ENCODE peak calls at places on chromosomes 1 and 21, in seven cellular contexts. One of them, this sample, is unnamed.

GRCh38 chr21:39071623-39072214 is 111.5 kb downstream of the PSMG1 start:
- DNase-seq in SK-N-SH: no peak
- DNase-seq in HCT116: no peak
- DNase-seq in K562: no peak
- DNase-seq in HepG2: peak; percentile 90
- DNase-seq in GM12878: no peak
- DNase-seq in H1: no peak
- DNase-seq in this sample: no peak

GRCh38 chr1:64212023-64212422 is 8.6 kb downstream of the UBE2U start:
- DNase-seq in SK-N-SH: no peak
- DNase-seq in HCT116: no peak
- DNase-seq in K562: no peak
- DNase-seq in HepG2: no peak
- DNase-seq in GM12878: no peak
- DNase-seq in H1: no peak
- DNase-seq in this sample: no peak

GRCh38 chr1:201259476-201260235 is 23.6 kb upstream of the PKP1 start:
- DNase-seq in SK-N-SH: no peak
- DNase-seq in HCT116: no peak
- DNase-seq in K562: no peak
- DNase-seq in HepG2: no peak
- DNase-seq in GM12878: no peak
- DNase-seq in H1: peak; percentile 86
- DNase-seq in this sample: no peak

GRCh38 chr1:229034246-229034645 is 236.7 kb upstream of the RAB4A start:
- DNase-seq in SK-N-SH: no peak
- DNase-seq in HCT116: no peak
- DNase-seq in K562: no peak
- DNase-seq in HepG2: no peak
- DNase-seq in GM12878: no peak
- DNase-seq in H1: no peak
- DNase-seq in this sample: no peak

GRCh38 chr1:51300270-51300669 is 30.1 kb downstream of the TTC39A start:
- DNase-seq in SK-N-SH: no peak
- DNase-seq in HCT116: no peak
- DNase-seq in K562: no peak
- DNase-seq in HepG2: no peak
- DNase-seq in GM12878: no peak
- DNase-seq in H1: no peak
- DNase-seq in this sample: no peak

GRCh38 chr1:150544204-150544603 is 5.0 kb upstream of the ADAMTSL4 start:
- DNase-seq in SK-N-SH: peak; percentile 1
- DNase-seq in HCT116: no peak
- DNase-seq in K562: no peak
- DNase-seq in HepG2: no peak
- DNase-seq in GM12878: no peak
- DNase-seq in H1: no peak
- DNase-seq in this sample: no peak

GRCh38 chr1:236099622-236100021 is 34.7 kb upstream of the NID1 start:
- DNase-seq in SK-N-SH: peak; percentile 80
- DNase-seq in HCT116: no peak
- DNase-seq in K562: no peak
- DNase-seq in HepG2: no peak
- DNase-seq in GM12878: no peak
- DNase-seq in H1: no peak
- DNase-seq in this sample: no peak

GRCh38 chr1:231393668-231394067 is 28.4 kb downstream of the EGLN1 start:
- DNase-seq in SK-N-SH: peak; percentile 24
- DNase-seq in HCT116: no peak
- DNase-seq in K562: no peak
- DNase-seq in HepG2: peak; percentile 28
- DNase-seq in GM12878: no peak
- DNase-seq in H1: no peak
- DNase-seq in this sample: no peak

GRCh38 chr1:59595774-59596173 is 219.0 kb upstream of the HOOK1 start:
- DNase-seq in SK-N-SH: no peak
- DNase-seq in HCT116: no peak
- DNase-seq in K562: no peak
- DNase-seq in HepG2: no peak
- DNase-seq in GM12878: no peak
- DNase-seq in H1: no peak
- DNase-seq in this sample: peak; percentile 80

GRCh38 chr1:39987869-39988268 is 32.9 kb downstream of the MFSD2A start:
- DNase-seq in SK-N-SH: no peak
- DNase-seq in HCT116: no peak
- DNase-seq in K562: no peak
- DNase-seq in HepG2: no peak
- DNase-seq in GM12878: no peak
- DNase-seq in H1: no peak
- DNase-seq in this sample: peak; percentile 82

GRCh38 chr1:221741364-221741970 is 422 bp downstream of the DUSP10 start:
- DNase-seq in SK-N-SH: peak; percentile 56
- DNase-seq in HCT116: no peak
- DNase-seq in K562: peak; percentile 31
- DNase-seq in HepG2: no peak
- DNase-seq in GM12878: no peak
- DNase-seq in H1: no peak
- DNase-seq in this sample: peak; percentile 43

GRCh38 chr21:33359446-33359845 is 34.7 kb downstream of the IFNAR1 start:
- DNase-seq in SK-N-SH: no peak
- DNase-seq in HCT116: no peak
- DNase-seq in K562: no peak
- DNase-seq in HepG2: no peak
- DNase-seq in GM12878: no peak
- DNase-seq in H1: no peak
- DNase-seq in this sample: no peak

GRCh38 chr21:33362044-33362555 is 37.3 kb downstream of the IFNAR1 start:
- DNase-seq in SK-N-SH: no peak
- DNase-seq in HCT116: no peak
- DNase-seq in K562: no peak
- DNase-seq in HepG2: no peak
- DNase-seq in GM12878: no peak
- DNase-seq in H1: peak; percentile 70
- DNase-seq in this sample: no peak

GRCh38 chr21:33364830-33365229 is 38.4 kb upstream of the IFNGR2 start:
- DNase-seq in SK-N-SH: no peak
- DNase-seq in HCT116: no peak
- DNase-seq in K562: no peak
- DNase-seq in HepG2: no peak
- DNase-seq in GM12878: no peak
- DNase-seq in H1: no peak
- DNase-seq in this sample: no peak

GRCh38 chr21:33360281-33360680 is 35.5 kb downstream of the IFNAR1 start:
- DNase-seq in SK-N-SH: no peak
- DNase-seq in HCT116: no peak
- DNase-seq in K562: no peak
- DNase-seq in HepG2: no peak
- DNase-seq in GM12878: no peak
- DNase-seq in H1: no peak
- DNase-seq in this sample: peak; percentile 66

GRCh38 chr21:33360871-33361602 is 36.3 kb downstream of the IFNAR1 start:
- DNase-seq in SK-N-SH: peak; percentile 71
- DNase-seq in HCT116: no peak
- DNase-seq in K562: peak; percentile 90
- DNase-seq in HepG2: peak; percentile 50
- DNase-seq in GM12878: peak; percentile 78
- DNase-seq in H1: peak; percentile 96
- DNase-seq in this sample: peak; percentile 77
- H3K4me3 ChIP-seq in SK-N-SH: peak overlapping the region; percentile 21
- H3K4me3 ChIP-seq in HCT116: no peak overlapping the region
- H3K4me3 ChIP-seq in K562: peak overlapping the region; percentile 23
- H3K4me3 ChIP-seq in HepG2: peak overlapping the region; percentile 41
- H3K4me3 ChIP-seq in GM12878: peak overlapping the region; percentile 29
- H3K4me3 ChIP-seq in H1: no peak overlapping the region
- H3K4me3 ChIP-seq in this sample: no peak overlapping the region

GRCh38 chr1:12615916-12616708 is 1.9 kb downstream of the DHRS3 start:
- DNase-seq in SK-N-SH: no peak
- DNase-seq in HCT116: no peak
- DNase-seq in K562: peak; percentile 61
- DNase-seq in HepG2: peak; percentile 97
- DNase-seq in GM12878: no peak
- DNase-seq in H1: peak; percentile 78
- DNase-seq in this sample: peak; percentile 65
- TF ChIP-seq MAX in SK-N-SH: peak; percentile 22
- TF ChIP-seq MAX in HCT116: no peak
- TF ChIP-seq MAX in K562: no peak
- TF ChIP-seq MAX in HepG2: peak; percentile 56
- TF ChIP-seq MAX in GM12878: no peak
- TF ChIP-seq MAX in H1: no peak
- TF ChIP-seq MAX in this sample: no peak

GRCh38 chr21:16124397-16125130 is 394.8 kb downstream of the USP25 start:
- DNase-seq in SK-N-SH: no peak
- DNase-seq in HCT116: no peak
- DNase-seq in K562: no peak
- DNase-seq in HepG2: no peak
- DNase-seq in GM12878: no peak
- DNase-seq in H1: no peak
- DNase-seq in this sample: peak; percentile 91
- TF ChIP-seq POLR2AphosphoS5 in SK-N-SH: no peak
- TF ChIP-seq POLR2AphosphoS5 in HCT116: no peak
- TF ChIP-seq POLR2AphosphoS5 in K562: no peak
- TF ChIP-seq POLR2AphosphoS5 in HepG2: no peak
- TF ChIP-seq POLR2AphosphoS5 in GM12878: no peak
- TF ChIP-seq POLR2AphosphoS5 in H1: no peak
- TF ChIP-seq POLR2AphosphoS5 in this sample: no peak

DNA sequence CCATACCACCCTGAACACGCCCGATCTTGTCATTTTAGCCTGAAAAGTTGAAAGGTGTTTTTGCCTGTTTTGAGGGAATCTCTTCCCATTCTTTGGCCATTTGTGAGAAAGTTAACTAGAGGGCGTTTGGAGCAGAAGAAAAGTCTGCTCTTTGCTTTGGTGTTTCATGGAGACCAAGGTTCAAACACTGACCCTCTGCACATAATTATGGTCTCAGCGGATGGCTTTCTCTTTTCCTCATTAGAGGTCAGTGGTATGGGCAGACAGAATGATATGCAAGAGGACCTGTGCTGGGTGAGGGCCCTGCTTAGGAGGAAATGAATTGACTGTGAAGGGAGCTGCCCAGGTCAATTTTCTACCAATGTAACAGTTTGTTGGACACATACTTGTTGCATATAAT is 72.3 kb upstream of the NEK7 start:
- DNase-seq in SK-N-SH: no peak
- DNase-seq in HCT116: no peak
- DNase-seq in K562: no peak
- DNase-seq in HepG2: no peak
- DNase-seq in GM12878: no peak
- DNase-seq in H1: no peak
- DNase-seq in this sample: no peak
- H3K4me3 ChIP-seq in SK-N-SH: no peak overlapping the region
- H3K4me3 ChIP-seq in HCT116: no peak overlapping the region
- H3K4me3 ChIP-seq in K562: no peak overlapping the region
- H3K4me3 ChIP-seq in HepG2: no peak overlapping the region
- H3K4me3 ChIP-seq in GM12878: no peak overlapping the region
- H3K4me3 ChIP-seq in H1: no peak overlapping the region
- H3K4me3 ChIP-seq in this sample: no peak overlapping the region

GRCh38 chr21:33393348-33393747 is 9.9 kb upstream of the IFNGR2 start:
- DNase-seq in SK-N-SH: no peak
- DNase-seq in HCT116: no peak
- DNase-seq in K562: no peak
- DNase-seq in HepG2: no peak
- DNase-seq in GM12878: no peak
- DNase-seq in H1: no peak
- DNase-seq in this sample: no peak
- TF ChIP-seq MAX in SK-N-SH: no peak
- TF ChIP-seq MAX in HCT116: no peak
- TF ChIP-seq MAX in K562: no peak
- TF ChIP-seq MAX in HepG2: no peak
- TF ChIP-seq MAX in GM12878: no peak
- TF ChIP-seq MAX in H1: no peak
- TF ChIP-seq MAX in this sample: no peak

GRCh38 chr1:211281322-211282022 is 22.3 kb downstream of the RCOR3 start:
- DNase-seq in SK-N-SH: no peak
- DNase-seq in HCT116: no peak
- DNase-seq in K562: no peak
- DNase-seq in HepG2: no peak
- DNase-seq in GM12878: no peak
- DNase-seq in H1: no peak
- DNase-seq in this sample: no peak

GRCh38 chr1:211282023-211282373 is 22.8 kb downstream of the RCOR3 start:
- DNase-seq in SK-N-SH: no peak
- DNase-seq in HCT116: no peak
- DNase-seq in K562: no peak
- DNase-seq in HepG2: no peak
- DNase-seq in GM12878: no peak
- DNase-seq in H1: no peak
- DNase-seq in this sample: no peak

GRCh38 chr1:211292411-211292810 is 33.2 kb downstream of the RCOR3 start:
- DNase-seq in SK-N-SH: no peak
- DNase-seq in HCT116: no peak
- DNase-seq in K562: no peak
- DNase-seq in HepG2: no peak
- DNase-seq in GM12878: no peak
- DNase-seq in H1: no peak
- DNase-seq in this sample: no peak

GRCh38 chr1:211285196-211285595 is 26.0 kb downstream of the RCOR3 start:
- DNase-seq in SK-N-SH: no peak
- DNase-seq in HCT116: no peak
- DNase-seq in K562: no peak
- DNase-seq in HepG2: no peak
- DNase-seq in GM12878: no peak
- DNase-seq in H1: no peak
- DNase-seq in this sample: peak; percentile 16

DNA sequence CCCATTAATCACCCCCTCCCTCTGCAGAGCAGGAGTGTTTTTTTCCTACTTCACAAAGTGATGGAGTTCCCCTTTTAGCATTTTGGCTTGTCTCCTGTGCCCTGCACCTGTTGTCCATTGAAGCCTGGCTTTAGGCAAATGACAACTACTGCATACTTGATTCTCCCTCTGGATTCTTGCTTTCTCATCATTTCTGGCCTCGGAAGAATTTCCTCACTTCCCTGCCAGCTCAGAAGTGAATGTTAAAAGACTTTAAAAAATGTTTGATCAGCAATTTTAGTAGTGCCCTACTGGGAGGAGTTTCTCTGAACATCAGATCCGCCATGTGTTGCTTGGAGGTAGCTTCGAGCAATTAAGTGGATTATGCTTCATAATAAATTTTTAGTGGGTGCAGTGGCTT is 28.1 kb downstream of the RCOR3 start:
- DNase-seq in SK-N-SH: no peak
- DNase-seq in HCT116: no peak
- DNase-seq in K562: no peak
- DNase-seq in HepG2: no peak
- DNase-seq in GM12878: no peak
- DNase-seq in H1: no peak
- DNase-seq in this sample: no peak
- TF ChIP-seq POLR2AphosphoS5 in SK-N-SH: no peak
- TF ChIP-seq POLR2AphosphoS5 in HCT116: no peak
- TF ChIP-seq POLR2AphosphoS5 in K562: no peak
- TF ChIP-seq POLR2AphosphoS5 in HepG2: no peak
- TF ChIP-seq POLR2AphosphoS5 in GM12878: no peak
- TF ChIP-seq POLR2AphosphoS5 in H1: no peak
- TF ChIP-seq POLR2AphosphoS5 in this sample: no peak

DNA sequence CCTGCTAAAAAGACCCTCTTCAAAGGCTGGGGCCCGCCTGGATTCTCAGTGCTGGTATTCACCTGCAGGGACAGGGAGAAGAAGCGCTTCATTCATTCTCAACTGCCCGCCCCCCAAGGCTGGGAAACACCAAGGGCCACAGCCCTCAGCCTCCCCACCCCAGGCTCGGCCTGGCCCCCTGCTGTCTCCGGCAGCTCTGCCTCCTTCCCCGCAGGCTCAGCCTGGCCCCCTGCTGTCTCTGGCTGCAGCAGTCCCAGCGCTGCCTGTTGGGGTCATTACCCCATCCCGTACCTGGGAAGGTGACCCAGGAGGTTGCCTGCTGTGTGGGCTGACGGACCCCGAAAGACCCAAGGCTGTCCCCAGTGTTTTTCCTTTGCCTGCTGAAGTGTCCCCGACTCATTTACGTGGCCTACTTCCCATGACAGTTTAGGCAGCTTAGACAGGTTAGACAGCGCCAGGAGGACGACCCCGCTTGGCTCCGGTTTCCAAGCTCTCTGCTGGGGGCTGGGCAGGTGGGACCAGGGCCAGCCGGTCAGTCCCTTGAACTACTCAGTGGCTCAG is 22.9 kb upstream of the CLSTN1 start:
- DNase-seq in SK-N-SH: no peak
- DNase-seq in HCT116: no peak
- DNase-seq in K562: peak; percentile 48
- DNase-seq in HepG2: no peak
- DNase-seq in GM12878: no peak
- DNase-seq in H1: no peak
- DNase-seq in this sample: no peak
- H3K4me3 ChIP-seq in SK-N-SH: no peak overlapping the region
- H3K4me3 ChIP-seq in HCT116: no peak overlapping the region
- H3K4me3 ChIP-seq in K562: no peak overlapping the region
- H3K4me3 ChIP-seq in HepG2: no peak overlapping the region
- H3K4me3 ChIP-seq in GM12878: no peak overlapping the region
- H3K4me3 ChIP-seq in H1: no peak overlapping the region
- H3K4me3 ChIP-seq in this sample: no peak overlapping the region